ENCODE peak calls at places on chromosome 22, in six cellular contexts. B is RWPE1, H is cardiac muscle cell, A is lower lobe of right lung, D is WERI-Rb-1, K is fibroblast of pulmonary artery. I is an unnamed sample.

GRCh38 chr22:42814215-42814614 is 42.9 kb downstream of the ARFGAP3 start:
- DNase-seq in H (no peak), A (no peak), B (no peak), D (no peak), K (peak; percentile 41), I (no peak)

GRCh38 chr22:17264321-17265052 is 45.3 kb upstream of the ADA2 start:
- DNase-seq in K (peak; percentile 21), H (peak; percentile 64), D (no peak), B (no peak), A (no peak), I (no peak)

GRCh38 chr22:18076060-18076497 is 1.7 kb upstream of the PEX26 start:
- DNase-seq in K (peak; percentile 94), B (peak; percentile 58), D (peak; percentile 40), A (peak; percentile 55), H (peak; percentile 93), I (no peak)

GRCh38 chr22:48979482-48979881 is 848.2 kb downstream of the BRD1 start:
- DNase-seq in A (no peak), K (no peak), B (no peak), H (no peak), D (no peak), I (no peak)

GRCh38 chr22:46905834-46906233 is 143.4 kb downstream of the TBC1D22A start:
- DNase-seq in B (no peak), K (no peak), A (no peak), H (no peak), D (no peak), I (no peak)

GRCh38 chr22:27220349-27220748 is 563.0 kb downstream of the MIAT start:
- DNase-seq in K (peak; percentile 76), B (no peak), H (peak; percentile 85), A (no peak), D (no peak), I (no peak)

GRCh38 chr22:32876516-32876915 is 75.0 kb downstream of the TIMP3 start:
- DNase-seq in D (no peak), K (no peak), A (no peak), H (no peak), B (no peak), I (no peak)

GRCh38 chr22:26568207-26568706 is 21.7 kb downstream of the TPST2 start:
- DNase-seq in H (no peak), K (no peak), D (no peak), B (peak; percentile 51), A (no peak), I (no peak)

GRCh38 chr22:41925783-41926460 is 684 bp downstream of the TNFRSF13C start:
- DNase-seq in D (no peak), B (no peak), A (peak; percentile 76), K (peak; percentile 45), H (peak; percentile 48), I (peak; percentile 90)

GRCh38 chr22:22820626-22821025 is 67.0 kb upstream of the IGLL5 start:
- DNase-seq in B (no peak), A (no peak), D (no peak), K (no peak), H (no peak), I (no peak)

GRCh38 chr22:35838849-35839646 is 121.4 kb downstream of the APOL5 start:
- DNase-seq in K (peak; percentile 80), H (peak; percentile 74), D (peak; percentile 53), A (no peak), B (peak; percentile 16), I (no peak)
- TF ChIP-seq CTCF in K (peak; percentile 67), H (peak; percentile 59), D (peak; percentile 47), A (peak; percentile 31), B (peak; percentile 67), I (no peak)

GRCh38 chr22:30445438-30445936 is 19.9 kb downstream of the MTFP1 start:
- DNase-seq in D (no peak), A (no peak), H (no peak), B (no peak), K (no peak), I (no peak)
- TF ChIP-seq CTCF in D (no peak), A (no peak), H (no peak), B (peak; percentile 9), K (no peak), I (peak; percentile 6)

GRCh38 chr22:37906364-37907008 is 389 bp downstream of the MICALL1 start:
- DNase-seq in H (no peak), A (no peak), K (no peak), B (no peak), D (no peak), I (peak; percentile 43)
- TF ChIP-seq CTCF in H (no peak), A (no peak), K (no peak), B (no peak), D (no peak), I (no peak)

DNA sequence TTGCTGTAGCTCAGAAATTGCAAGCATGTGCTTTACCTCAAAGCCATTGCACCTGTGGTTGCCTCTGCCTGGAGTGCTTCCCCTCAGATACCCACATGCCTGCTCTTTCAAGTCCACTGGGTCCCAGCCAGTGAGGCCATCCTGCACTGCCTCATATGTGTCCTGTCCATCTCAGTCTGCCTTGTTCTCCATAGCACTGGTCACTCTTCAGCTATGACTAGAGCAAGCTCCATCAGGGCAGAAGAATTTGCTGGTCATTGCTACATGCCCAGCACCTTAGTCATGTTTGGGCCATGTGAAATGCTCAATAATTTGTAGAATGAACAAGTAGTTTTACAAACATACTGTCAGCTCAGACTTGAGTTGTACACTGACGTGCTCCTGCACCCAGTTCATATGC is 64.4 kb upstream of the HORMAD2 start:
- DNase-seq in H (no peak), A (no peak), B (no peak), K (peak; percentile 30), D (no peak), I (no peak)
- TF ChIP-seq CTCF in H (no peak), A (no peak), B (no peak), K (no peak), D (no peak), I (no peak)

GRCh38 chr22:19643448-19644313 is 70.6 kb upstream of the SEPTIN5 start:
- DNase-seq in B (no peak), D (no peak), A (no peak), K (no peak), H (peak; percentile 13), I (no peak)

GRCh38 chr22:19640306-19640705 is 74.0 kb upstream of the SEPTIN5 start:
- DNase-seq in B (no peak), D (no peak), H (no peak), A (no peak), K (no peak), I (no peak)

GRCh38 chr22:19639610-19640135 is 74.6 kb upstream of the SEPTIN5 start:
- DNase-seq in A (no peak), H (no peak), D (no peak), B (no peak), K (no peak), I (no peak)

GRCh38 chr22:19641983-19642451 is 72.3 kb upstream of the SEPTIN5 start:
- DNase-seq in H (no peak), A (no peak), D (no peak), K (no peak), B (no peak), I (no peak)

GRCh38 chr22:19641254-19641982 is 72.9 kb upstream of the SEPTIN5 start:
- DNase-seq in D (no peak), A (no peak), B (no peak), K (peak; percentile 29), H (peak; percentile 32), I (no peak)
- TF ChIP-seq CTCF in D (no peak), A (peak; percentile 27), B (no peak), K (peak; percentile 52), H (peak; percentile 53), I (no peak)

GRCh38 chr22:36569999-36570398 is 41.0 kb upstream of the EIF3D start:
- DNase-seq in D (peak; percentile 68), H (peak; percentile 48), A (no peak), B (no peak), K (no peak), I (no peak)
- TF ChIP-seq CTCF in D (peak; percentile 75), H (peak; percentile 53), A (no peak), B (no peak), K (peak; percentile 21), I (no peak)

GRCh38 chr22:50221410-50222300 is 20.8 kb downstream of the SELENOO start:
- DNase-seq in B (no peak), D (no peak), H (no peak), K (no peak), A (peak; percentile 45), I (no peak)
- TF ChIP-seq CTCF in B (no peak), D (peak; percentile 29), H (peak; percentile 4), K (no peak), A (no peak), I (no peak)

I was measured in activated B cell treated with CpG ODN at 0.5 μM for 24 hours.